ENCODE peak calls at places on chromosomes 12 and 14, in five cellular contexts. Q is mammary epithelial cell, D is GM13976, K is AG09309, X is transverse colon. F is an unnamed sample.

GRCh38 chr12:48361664-48362339 is 11.1 kb upstream of the ZNF641 start:
- DNase-seq in Q (no peak), D (no peak), K (no peak), X (no peak), F (no peak)

GRCh38 chr12:110641512-110641911 is 27.6 kb downstream of the TCTN1 start:
- DNase-seq in Q (no peak), D (no peak), K (peak), X (no peak), F (no peak)

GRCh38 chr14:52650774-52651173 is 44.6 kb downstream of the ERO1A start:
- DNase-seq in Q (no peak), D (no peak), K (no peak), X (no peak), F (no peak)

GRCh38 chr12:17344649-17345048 is 738.7 kb upstream of the LMO3 start:
- DNase-seq in Q (no peak), D (no peak), K (no peak), X (no peak), F (no peak)

GRCh38 chr14:89022274-89022673 is 197.8 kb downstream of the TTC8 start:
- DNase-seq in Q (no peak), D (no peak), K (no peak), X (no peak), F (no peak)

GRCh38 chr14:23300687-23301223 is 1.9 kb downstream of the PPP1R3E start:
- DNase-seq in Q (peak), D (no peak), K (no peak), X (peak), F (no peak)

GRCh38 chr12:57515934-57516541 is 4.3 kb downstream of the DDIT3 start:
- DNase-seq in Q (no peak), D (no peak), K (no peak), X (no peak), F (no peak)

GRCh38 chr14:65239897-65240296 is 137.6 kb upstream of the MAX start:
- DNase-seq in Q (no peak), D (no peak), K (no peak), X (no peak), F (no peak)

GRCh38 chr12:3304436-3305135 is 186.4 kb upstream of the PRMT8 start:
- DNase-seq in Q (peak), D (no peak), K (peak), X (no peak), F (no peak)

GRCh38 chr12:58341791-58342190 is 400.4 kb downstream of the ATP23 start:
- DNase-seq in Q (no peak), D (no peak), K (no peak), X (no peak), F (no peak)

GRCh38 chr12:132955094-132955932 is 793 bp downstream of the ZNF605 start:
- DNase-seq in Q (peak), D (peak), K (peak), X (peak), F (peak)

GRCh38 chr14:61256826-61257468 is 24.2 kb downstream of the TMEM30B start:
- DNase-seq in Q (no peak), D (no peak), K (no peak), X (no peak), F (no peak)

GRCh38 chr14:77133718-77134338 is 7.8 kb downstream of the ZDHHC22 start:
- DNase-seq in Q (peak), D (peak), K (no peak), X (peak), F (peak)

GRCh38 chr12:8832500-8832899 is 10.1 kb downstream of the A2ML1 start:
- DNase-seq in Q (no peak), D (no peak), K (no peak), X (no peak), F (no peak)

GRCh38 chr12:64221656-64222010 is 463 bp downstream of the KICS2 start:
- DNase-seq in Q (peak), D (peak), K (no peak), X (peak), F (peak)

GRCh38 chr12:18382486-18382885 is 121.2 kb downstream of the PIK3C2G start:
- DNase-seq in Q (no peak), D (no peak), K (peak), X (no peak), F (no peak)

GRCh38 chr12:26896913-26897312 is 40.9 kb downstream of the INTS13 start:
- DNase-seq in Q (no peak), D (no peak), K (no peak), X (no peak), F (no peak)

GRCh38 chr14:33978892-33979612 is 28.2 kb upstream of the EGLN3 start:
- DNase-seq in Q (no peak), D (no peak), K (no peak), X (no peak), F (no peak)

GRCh38 chr12:59084758-59085383 is 164.6 kb upstream of the LRIG3 start:
- DNase-seq in Q (no peak), D (no peak), K (peak), X (no peak), F (no peak)

GRCh38 chr12:39351153-39351552 is 91.8 kb downstream of the KIF21A start:
- DNase-seq in Q (no peak), D (no peak), K (no peak), X (no peak), F (no peak)

GRCh38 chr12:29730481-29730880 is 53.3 kb downstream of the TMTC1 start:
- DNase-seq in Q (no peak), D (no peak), K (no peak), X (no peak), F (no peak)

GRCh38 chr12:21308785-21309184 is 25.9 kb downstream of the SLCO1A2 start:
- DNase-seq in Q (no peak), D (no peak), K (no peak), X (no peak), F (no peak)

GRCh38 chr12:21678959-21679358 is 21.3 kb upstream of the LDHB start:
- DNase-seq in Q (no peak), D (no peak), K (no peak), X (no peak), F (no peak)

GRCh38 chr14:73125746-73126145 is 10.6 kb upstream of the PSEN1 start:
- DNase-seq in Q (no peak), D (no peak), K (no peak), X (no peak), F (no peak)

GRCh38 chr12:15700595-15700994 is 88.6 kb downstream of the EPS8 start:
- DNase-seq in Q (peak), D (peak), K (peak), X (no peak), F (peak)

GRCh38 chr14:35992816-35993511 is 166.8 kb downstream of the BRMS1L start:
- DNase-seq in Q (no peak), D (no peak), K (no peak), X (no peak), F (no peak)

GRCh38 chr12:65637774-65638173 is 186.5 kb upstream of the HMGA2 start:
- DNase-seq in Q (no peak), D (no peak), K (no peak), X (no peak), F (no peak)

GRCh38 chr12:51270067-51270846 is at the start of gene SMAGP:
- DNase-seq in Q (peak), D (peak), K (no peak), X (peak), F (peak)

GRCh38 chr14:105526781-105527380 is 498 bp downstream of the TMEM121 start:
- DNase-seq in Q (no peak), D (no peak), K (no peak), X (no peak), F (no peak)

DNA sequence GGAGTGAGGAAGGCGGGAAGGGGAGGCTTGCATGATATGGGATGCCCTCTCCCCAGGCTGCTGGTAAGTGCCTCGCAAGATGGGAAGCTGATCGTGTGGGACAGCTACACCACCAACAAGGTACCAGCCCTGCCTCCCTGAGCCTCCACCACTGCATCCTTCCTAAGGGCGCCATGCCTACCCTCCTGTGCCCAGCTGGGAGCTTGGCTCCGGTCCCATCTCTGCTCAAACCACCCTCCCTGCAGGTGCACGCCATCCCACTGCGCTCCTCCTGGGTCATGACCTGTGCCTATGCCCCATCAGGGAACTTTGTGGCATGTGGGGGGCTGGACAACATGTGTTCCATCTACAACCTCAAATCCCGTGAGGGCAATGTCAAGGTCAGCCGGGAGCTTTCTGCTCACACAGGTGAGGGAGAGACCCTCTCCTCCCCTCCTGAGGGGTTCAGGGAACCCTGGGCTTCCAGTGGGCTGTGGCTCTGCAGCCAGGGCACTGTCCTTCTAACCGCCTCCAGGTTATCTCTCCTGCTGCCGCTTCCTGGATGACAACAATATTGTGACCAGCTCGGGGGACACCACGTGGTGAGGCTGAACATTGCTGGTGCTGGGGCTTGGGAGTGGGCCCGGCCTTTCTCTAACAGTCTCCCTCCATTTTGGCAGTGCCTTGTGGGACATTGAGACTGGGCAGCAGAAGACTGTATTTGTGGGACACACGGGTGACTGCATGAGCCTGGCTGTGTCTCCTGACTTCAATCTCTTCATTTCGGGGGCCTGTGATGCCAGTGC is 2.6 kb downstream of the GNB3 start:
- DNase-seq in Q (no peak), D (no peak), K (no peak), X (peak), F (no peak)
- TF ChIP-seq CTCF in Q (no peak), D (no peak), K (no peak), X (no peak), F (no peak)

GRCh38 chr14:78790262-78790661 is 620.1 kb downstream of the NRXN3 start:
- DNase-seq in Q (no peak), D (no peak), K (no peak), X (no peak), F (no peak)
- TF ChIP-seq CTCF in Q (peak), D (no peak), K (no peak), X (no peak), F (no peak)

DNA sequence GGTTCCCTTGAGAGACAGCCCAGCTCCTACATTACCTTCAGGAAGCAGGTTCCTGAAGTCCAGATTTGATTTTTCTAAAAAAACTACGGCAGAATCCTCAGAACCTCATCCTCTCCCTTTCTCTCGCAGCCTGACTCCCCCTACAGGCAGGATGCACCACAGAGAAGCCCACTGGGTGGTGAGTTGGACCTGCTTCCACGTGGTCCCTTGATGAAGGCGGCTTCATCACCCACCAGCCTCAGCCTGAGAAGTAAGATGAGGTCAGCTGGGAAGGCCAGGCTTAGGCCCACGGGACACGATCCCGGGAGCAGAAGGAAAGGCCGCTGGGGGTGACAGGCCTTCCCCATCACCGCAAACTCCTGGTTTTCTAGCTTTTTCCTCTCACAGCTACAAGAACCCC is 83.0 kb downstream of the ACTN1 start:
- DNase-seq in Q (no peak), D (no peak), K (no peak), X (no peak), F (no peak)
- TF ChIP-seq CTCF in Q (peak), D (no peak), K (peak), X (no peak), F (peak)

GRCh38 chr14:59275668-59276067 is 87.2 kb downstream of the DAAM1 start:
- DNase-seq in Q (peak), D (peak), K (no peak), X (no peak), F (peak)
- TF ChIP-seq CTCF in Q (no peak), D (no peak), K (no peak), X (no peak), F (no peak)